ENCODE peak calls at places on chromosome X, in ten cellular contexts. I is coronary artery; F is WTC11; B is PC-3; O is AG09319; A is activated CD8-positive, alpha-beta T cell treated with anti-CD3 and anti-CD28 coated beads for 36 hours; Y is lower lobe of right lung; Z is H9; S is dorsolateral prefrontal cortex; T is suprapubic skin. G is an unnamed sample.

GRCh38 chrX:110219920-110220319 is 98.0 kb downstream of the AMMECR1 start:
- DNase-seq in T (no peak), F (no peak), O (no peak), A (no peak), S (no peak), B (peak), Y (no peak), I (no peak), Z (no peak), G (no peak)

GRCh38 chrX:40174594-40175415 is 77.0 kb upstream of the BCOR start:
- DNase-seq in O (no peak), Y (peak), I (no peak), B (peak), T (no peak), S (no peak), Z (peak), A (peak), F (peak), G (no peak)

GRCh38 chrX:95893632-95894031 is 791.0 kb upstream of the DIAPH2 start:
- DNase-seq in A (no peak), T (no peak), I (no peak), Y (no peak), S (no peak), F (no peak), B (no peak), O (no peak), Z (no peak), G (no peak)

GRCh38 chrX:16119353-16120220 is 3.8 kb upstream of the GRPR start:
- DNase-seq in F (no peak), S (no peak), O (no peak), Y (no peak), I (no peak), Z (no peak), T (no peak), A (no peak), B (no peak), G (no peak)

GRCh38 chrX:69968956-69969355 is 80.8 kb downstream of the AWAT2 start:
- DNase-seq in Z (no peak), O (no peak), S (no peak), F (no peak), T (no peak), Y (no peak), I (no peak), B (no peak), A (no peak), G (no peak)

GRCh38 chrX:16825306-16826035 is 39.2 kb downstream of the TXLNG start:
- DNase-seq in I (no peak), O (peak), A (no peak), Y (no peak), S (no peak), B (peak), F (no peak), Z (no peak), T (no peak), G (peak)

GRCh38 chrX:118660085-118660484 is 67.3 kb upstream of the IL13RA1 start:
- DNase-seq in Y (no peak), B (no peak), I (no peak), A (no peak), Z (no peak), T (no peak), F (no peak), S (no peak), O (no peak), G (no peak)

GRCh38 chrX:130114141-130114561 is 3.9 kb upstream of the ELF4 start:
- DNase-seq in S (no peak), B (peak), O (no peak), A (no peak), T (no peak), Z (no peak), Y (no peak), F (no peak), I (no peak), G (no peak)

GRCh38 chrX:11427082-11428033 is 134.1 kb downstream of the AMELX start:
- DNase-seq in O (no peak), F (peak), A (no peak), T (peak), S (no peak), B (peak), Z (peak), Y (peak), I (no peak), G (no peak)
- TF ChIP-seq CTCF in O (peak), F (no peak), A (no peak), T (no peak), S (no peak), B (peak), Z (peak), Y (peak), I (peak), G (peak)

DNA sequence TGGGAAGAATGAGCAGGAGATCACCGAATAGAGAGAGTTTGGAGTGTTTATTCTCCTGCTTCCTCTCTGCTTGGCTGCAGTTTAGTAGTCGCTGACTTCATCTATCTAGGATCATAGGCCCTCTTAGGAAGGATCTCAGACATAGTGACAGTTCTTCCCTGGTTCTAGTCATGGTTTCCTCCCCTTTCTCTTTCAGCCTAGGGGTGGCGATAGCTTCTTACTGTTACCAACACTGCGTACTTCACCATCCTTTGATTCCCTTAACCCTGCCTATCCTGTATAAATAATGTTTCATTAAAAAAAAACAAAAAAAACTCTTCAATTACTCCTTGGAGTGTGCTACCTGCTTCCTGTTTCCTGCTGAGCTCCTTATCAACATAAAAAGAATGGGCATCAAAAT is 103.8 kb downstream of the DDX53 start:
- DNase-seq in F (no peak), B (no peak), Y (no peak), A (no peak), I (no peak), S (no peak), O (no peak), Z (no peak), T (no peak), G (no peak)
- TF ChIP-seq CTCF in F (no peak), B (no peak), Y (no peak), A (no peak), I (no peak), S (no peak), O (no peak), Z (peak), T (no peak), G (no peak)

GRCh38 chrX:51053741-51054140 is 143.2 kb downstream of the BMP15 start:
- DNase-seq in I (no peak), F (no peak), S (no peak), B (no peak), A (no peak), Y (no peak), Z (no peak), T (no peak), O (no peak), G (no peak)

DNA sequence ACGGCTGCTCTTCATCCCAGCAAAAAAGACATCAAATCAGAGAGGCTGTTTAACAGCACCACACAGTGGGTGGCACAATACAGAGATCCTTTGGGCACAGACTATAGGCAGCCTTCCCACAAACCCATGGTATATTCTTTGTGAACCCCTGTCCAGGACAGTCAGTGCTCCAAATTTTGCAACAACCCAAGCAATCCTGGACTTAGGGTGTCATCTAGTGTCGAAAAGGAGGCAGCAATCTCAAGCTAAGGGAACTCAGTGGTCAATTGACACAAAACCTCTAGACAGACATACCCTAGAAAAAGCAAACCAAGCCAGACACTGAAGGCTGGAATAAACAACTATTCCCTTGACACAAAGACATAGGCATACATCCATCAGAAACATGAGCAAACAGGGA is 137.4 kb downstream of the BMP15 start:
- DNase-seq in I (no peak), Z (no peak), Y (no peak), A (no peak), O (no peak), B (no peak), F (no peak), T (no peak), S (no peak), G (no peak)
- TF ChIP-seq CTCF in I (no peak), Z (peak), Y (no peak), A (no peak), O (no peak), B (no peak), F (no peak), T (no peak), S (no peak), G (no peak)

GRCh38 chrX:9537781-9538180 is 72.9 kb downstream of the TBL1X start:
- DNase-seq in O (no peak), F (no peak), S (no peak), Y (no peak), B (no peak), A (no peak), Z (no peak), I (peak), T (no peak), G (no peak)

GRCh38 chrX:9542106-9542764 is 77.4 kb downstream of the TBL1X start:
- DNase-seq in O (no peak), F (no peak), B (no peak), S (no peak), I (no peak), Y (no peak), A (no peak), Z (no peak), T (no peak), G (no peak)

GRCh38 chrX:9539611-9540387 is 74.9 kb downstream of the TBL1X start:
- DNase-seq in I (no peak), Y (no peak), S (no peak), Z (no peak), T (no peak), B (no peak), A (peak), O (no peak), F (no peak), G (no peak)

GRCh38 chrX:9535101-9535500 is 70.2 kb downstream of the TBL1X start:
- DNase-seq in F (no peak), B (no peak), A (no peak), S (no peak), Z (no peak), I (no peak), O (no peak), T (no peak), Y (no peak), G (no peak)

DNA sequence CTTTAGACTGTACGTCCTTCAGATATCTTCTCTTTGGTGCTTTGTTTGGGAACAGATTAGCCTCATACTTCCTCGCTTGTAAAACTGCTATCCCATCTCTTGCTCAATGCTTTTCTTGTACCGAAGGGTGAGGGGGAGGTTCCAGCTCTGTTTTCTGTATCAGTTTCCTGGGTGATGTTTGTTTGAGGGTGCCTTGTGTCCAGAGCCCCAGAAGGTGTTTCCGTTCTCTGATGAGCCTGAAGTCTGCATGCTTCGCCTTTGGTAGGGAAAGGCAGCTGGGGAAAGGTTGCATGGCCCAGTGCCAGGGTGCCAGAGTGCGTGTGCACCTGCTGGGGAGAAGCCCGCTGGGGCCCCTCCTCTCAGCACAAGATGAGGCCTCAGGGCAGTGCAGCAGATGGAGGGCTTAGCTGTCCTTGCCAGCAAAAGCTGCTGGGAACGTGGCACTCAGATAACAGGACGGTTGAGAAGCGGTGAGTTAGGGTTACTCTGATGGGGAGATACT is 73.7 kb downstream of the TBL1X start:
- DNase-seq in F (no peak), I (peak), T (no peak), Y (no peak), Z (no peak), O (no peak), S (no peak), B (no peak), A (no peak), G (no peak)
- TF ChIP-seq CTCF in F (no peak), I (no peak), T (no peak), Y (no peak), Z (no peak), O (no peak), S (no peak), B (no peak), A (no peak), G (no peak)

GRCh38 chrX:153651540-153652079 is 4.6 kb downstream of the DUSP9 start:
- DNase-seq in O (no peak), F (no peak), T (no peak), S (peak), A (no peak), B (peak), Y (no peak), I (no peak), Z (peak), G (no peak)
- TF ChIP-seq CTCF in O (no peak), F (no peak), T (no peak), S (no peak), A (no peak), B (peak), Y (no peak), I (no peak), Z (peak), G (peak)

GRCh38 chrX:102845020-102845419 is 92.1 kb upstream of the RAB40AL start:
- DNase-seq in O (no peak), Y (no peak), I (no peak), F (no peak), A (no peak), S (no peak), B (no peak), Z (no peak), T (no peak), G (no peak)

GRCh38 chrX:102837843-102838242 is 99.2 kb upstream of the RAB40AL start:
- DNase-seq in Z (no peak), I (no peak), A (no peak), S (no peak), Y (no peak), B (no peak), T (no peak), F (no peak), O (no peak), G (no peak)

GRCh38 chrX:102835504-102836146 is 101.4 kb upstream of the RAB40AL start:
- DNase-seq in B (peak), S (no peak), F (peak), Z (peak), I (no peak), Y (no peak), A (peak), O (no peak), T (no peak), G (no peak)

GRCh38 chrX:102841706-102842003 is 95.4 kb upstream of the RAB40AL start:
- DNase-seq in Y (no peak), O (no peak), Z (no peak), I (no peak), S (no peak), T (no peak), B (no peak), F (no peak), A (no peak), G (no peak)

GRCh38 chrX:102840871-102841705 is 96.0 kb upstream of the RAB40AL start:
- DNase-seq in I (no peak), Z (no peak), A (no peak), Y (no peak), B (peak), F (no peak), T (no peak), S (no peak), O (no peak), G (peak)
- TF ChIP-seq CTCF in I (no peak), Z (peak), A (no peak), Y (no peak), B (peak), F (peak), T (no peak), S (no peak), O (peak), G (peak)

GRCh38 chrX:140664939-140665338 is 44.6 kb upstream of the LINC00632 start:
- DNase-seq in T (no peak), I (no peak), B (peak), A (no peak), O (no peak), S (no peak), Z (no peak), Y (no peak), F (no peak), G (no peak)
- TF ChIP-seq CTCF in T (no peak), I (no peak), B (peak), A (peak), O (no peak), S (peak), Z (peak), Y (peak), F (peak), G (peak)

GRCh38 chrX:134780908-134781307 is 122.6 kb upstream of the PLAC1 start:
- DNase-seq in S (no peak), A (no peak), B (no peak), O (no peak), T (no peak), Z (no peak), F (no peak), I (no peak), Y (no peak), G (no peak)
- TF ChIP-seq CTCF in S (no peak), A (no peak), B (peak), O (no peak), T (no peak), Z (no peak), F (no peak), I (no peak), Y (no peak), G (no peak)

GRCh38 chrX:150085881-150086280 is 147.6 kb upstream of the EOLA2 start:
- DNase-seq in F (no peak), I (no peak), A (no peak), T (no peak), B (peak), S (no peak), Z (no peak), O (no peak), Y (no peak), G (no peak)
- TF ChIP-seq CTCF in F (no peak), I (no peak), A (no peak), T (no peak), B (no peak), S (no peak), Z (no peak), O (no peak), Y (no peak), G (no peak)

GRCh38 chrX:574830-575229 is 55.8 kb upstream of the SHOX start:
- DNase-seq in Y (no peak), A (peak), T (no peak), S (no peak), F (no peak), O (no peak), B (no peak), Z (no peak), I (no peak), G (no peak)
- TF ChIP-seq CTCF in Y (no peak), A (no peak), T (no peak), S (no peak), F (no peak), O (no peak), B (no peak), Z (no peak), I (no peak), G (no peak)